ENCODE peak calls at places on chromosomes 16 and 17, in ten cellular contexts. One of them, this sample, is unnamed. For H3K4me1, the result is how much of the 10 kb centered on the place peaks cover.

GRCh38 chr16:848510-849253 is 48.1 kb upstream of the GNG13 start:
- DNase-seq in transverse colon: no peak
- DNase-seq in adrenal gland: no peak
- DNase-seq in IMR-90: no peak
- DNase-seq in tibial artery: no peak
- DNase-seq in esophagus muscularis mucosa: no peak
- DNase-seq in body of pancreas: no peak
- DNase-seq in stomach: no peak
- DNase-seq in uterus: no peak
- DNase-seq in hepatocyte: no peak
- DNase-seq in this sample: no peak

GRCh38 chr17:41629316-41629715 is 4.9 kb upstream of the KRT17 start:
- DNase-seq in transverse colon: no peak
- DNase-seq in adrenal gland: no peak
- DNase-seq in IMR-90: no peak
- DNase-seq in tibial artery: no peak
- DNase-seq in esophagus muscularis mucosa: no peak
- DNase-seq in body of pancreas: no peak
- DNase-seq in stomach: no peak
- DNase-seq in uterus: no peak
- DNase-seq in hepatocyte: no peak
- DNase-seq in this sample: no peak

GRCh38 chr16:77585379-77585778 is 136.9 kb upstream of the NUDT7 start:
- DNase-seq in transverse colon: no peak
- DNase-seq in adrenal gland: no peak
- DNase-seq in IMR-90: peak
- DNase-seq in tibial artery: no peak
- DNase-seq in esophagus muscularis mucosa: no peak
- DNase-seq in body of pancreas: no peak
- DNase-seq in stomach: no peak
- DNase-seq in uterus: peak
- DNase-seq in hepatocyte: no peak
- DNase-seq in this sample: no peak

GRCh38 chr17:16512011-16512410 is 20.0 kb upstream of the LRRC75A start:
- DNase-seq in transverse colon: no peak
- DNase-seq in adrenal gland: no peak
- DNase-seq in IMR-90: no peak
- DNase-seq in tibial artery: no peak
- DNase-seq in esophagus muscularis mucosa: no peak
- DNase-seq in body of pancreas: no peak
- DNase-seq in stomach: no peak
- DNase-seq in uterus: no peak
- DNase-seq in hepatocyte: no peak
- DNase-seq in this sample: no peak

GRCh38 chr16:4944333-4945281 is 7.7 kb upstream of the PPL start:
- DNase-seq in transverse colon: peak
- DNase-seq in adrenal gland: peak
- DNase-seq in IMR-90: peak
- DNase-seq in tibial artery: peak
- DNase-seq in esophagus muscularis mucosa: peak
- DNase-seq in body of pancreas: peak
- DNase-seq in stomach: peak
- DNase-seq in uterus: peak
- DNase-seq in hepatocyte: peak
- DNase-seq in this sample: no peak

GRCh38 chr16:89732918-89733242 is 11.5 kb downstream of the ZNF276 start:
- DNase-seq in transverse colon: no peak
- DNase-seq in adrenal gland: no peak
- DNase-seq in IMR-90: no peak
- DNase-seq in tibial artery: no peak
- DNase-seq in esophagus muscularis mucosa: no peak
- DNase-seq in body of pancreas: no peak
- DNase-seq in stomach: no peak
- DNase-seq in uterus: no peak
- DNase-seq in hepatocyte: no peak
- DNase-seq in this sample: no peak

GRCh38 chr17:79579074-79579800 is 31.6 kb downstream of the RBFOX3 start:
- DNase-seq in transverse colon: no peak
- DNase-seq in adrenal gland: no peak
- DNase-seq in IMR-90: no peak
- DNase-seq in tibial artery: no peak
- DNase-seq in esophagus muscularis mucosa: no peak
- DNase-seq in body of pancreas: no peak
- DNase-seq in stomach: no peak
- DNase-seq in uterus: no peak
- DNase-seq in hepatocyte: no peak
- DNase-seq in this sample: no peak

GRCh38 chr16:85462405-85463227 is 150.5 kb upstream of the GSE1 start:
- DNase-seq in transverse colon: no peak
- DNase-seq in adrenal gland: no peak
- DNase-seq in IMR-90: no peak
- DNase-seq in tibial artery: no peak
- DNase-seq in esophagus muscularis mucosa: no peak
- DNase-seq in body of pancreas: peak
- DNase-seq in stomach: peak
- DNase-seq in uterus: peak
- DNase-seq in hepatocyte: peak
- DNase-seq in this sample: no peak

GRCh38 chr17:63544467-63545301 is 5.6 kb upstream of the DCAF7 start:
- DNase-seq in transverse colon: no peak
- DNase-seq in adrenal gland: peak
- DNase-seq in IMR-90: no peak
- DNase-seq in tibial artery: no peak
- DNase-seq in esophagus muscularis mucosa: no peak
- DNase-seq in body of pancreas: no peak
- DNase-seq in stomach: no peak
- DNase-seq in uterus: no peak
- DNase-seq in hepatocyte: peak
- DNase-seq in this sample: no peak

GRCh38 chr16:28607116-28607623 is 2.7 kb downstream of the SULT1A1 start:
- DNase-seq in transverse colon: peak
- DNase-seq in adrenal gland: peak
- DNase-seq in IMR-90: no peak
- DNase-seq in tibial artery: no peak
- DNase-seq in esophagus muscularis mucosa: no peak
- DNase-seq in body of pancreas: no peak
- DNase-seq in stomach: no peak
- DNase-seq in uterus: no peak
- DNase-seq in hepatocyte: no peak
- DNase-seq in this sample: no peak

GRCh38 chr16:58128181-58128631 is 975 bp downstream of the CFAP20 start:
- DNase-seq in transverse colon: no peak
- DNase-seq in adrenal gland: no peak
- DNase-seq in IMR-90: no peak
- DNase-seq in tibial artery: no peak
- DNase-seq in esophagus muscularis mucosa: no peak
- DNase-seq in body of pancreas: no peak
- DNase-seq in stomach: no peak
- DNase-seq in uterus: no peak
- DNase-seq in hepatocyte: no peak
- DNase-seq in this sample: no peak

GRCh38 chr16:85420501-85421337 is 192.4 kb upstream of the GSE1 start:
- DNase-seq in transverse colon: peak
- DNase-seq in adrenal gland: peak
- DNase-seq in IMR-90: peak
- DNase-seq in tibial artery: peak
- DNase-seq in esophagus muscularis mucosa: no peak
- DNase-seq in body of pancreas: peak
- DNase-seq in stomach: peak
- DNase-seq in uterus: peak
- DNase-seq in hepatocyte: peak
- DNase-seq in this sample: peak

GRCh38 chr16:89511352-89511751 is 3.1 kb downstream of the SPG7 start:
- DNase-seq in transverse colon: no peak
- DNase-seq in adrenal gland: no peak
- DNase-seq in IMR-90: no peak
- DNase-seq in tibial artery: no peak
- DNase-seq in esophagus muscularis mucosa: no peak
- DNase-seq in body of pancreas: no peak
- DNase-seq in stomach: no peak
- DNase-seq in uterus: no peak
- DNase-seq in hepatocyte: no peak
- DNase-seq in this sample: no peak

GRCh38 chr16:19094542-19095365 is 19.0 kb upstream of the ITPRIPL2 start:
- DNase-seq in transverse colon: peak
- DNase-seq in adrenal gland: no peak
- DNase-seq in IMR-90: no peak
- DNase-seq in tibial artery: no peak
- DNase-seq in esophagus muscularis mucosa: no peak
- DNase-seq in body of pancreas: peak
- DNase-seq in stomach: peak
- DNase-seq in uterus: no peak
- DNase-seq in hepatocyte: no peak
- DNase-seq in this sample: no peak

GRCh38 chr17:67442787-67443624 is 65.9 kb downstream of the PITPNC1 start:
- DNase-seq in transverse colon: no peak
- DNase-seq in adrenal gland: no peak
- DNase-seq in IMR-90: no peak
- DNase-seq in tibial artery: no peak
- DNase-seq in esophagus muscularis mucosa: no peak
- DNase-seq in body of pancreas: no peak
- DNase-seq in stomach: no peak
- DNase-seq in uterus: peak
- DNase-seq in hepatocyte: no peak
- DNase-seq in this sample: no peak

GRCh38 chr17:1617620-1618174 is 10.9 kb downstream of the SLC43A2 start:
- DNase-seq in transverse colon: peak
- DNase-seq in adrenal gland: peak
- DNase-seq in IMR-90: peak
- DNase-seq in tibial artery: peak
- DNase-seq in esophagus muscularis mucosa: no peak
- DNase-seq in body of pancreas: no peak
- DNase-seq in stomach: peak
- DNase-seq in uterus: peak
- DNase-seq in hepatocyte: peak
- DNase-seq in this sample: no peak
- H3K27ac ChIP-seq in transverse colon: peak
- H3K27ac ChIP-seq in adrenal gland: peak
- H3K27ac ChIP-seq in IMR-90: peak
- H3K27ac ChIP-seq in tibial artery: no peak
- H3K27ac ChIP-seq in esophagus muscularis mucosa: peak
- H3K27ac ChIP-seq in body of pancreas: no peak
- H3K27ac ChIP-seq in stomach: peak
- H3K27ac ChIP-seq in uterus: peak
- H3K27ac ChIP-seq in hepatocyte: peak
- H3K27ac ChIP-seq in this sample: no peak

GRCh38 chr16:11082108-11082859 is 137.9 kb downstream of the CLEC16A start:
- DNase-seq in transverse colon: no peak
- DNase-seq in adrenal gland: no peak
- DNase-seq in IMR-90: no peak
- DNase-seq in tibial artery: no peak
- DNase-seq in esophagus muscularis mucosa: no peak
- DNase-seq in body of pancreas: no peak
- DNase-seq in stomach: no peak
- DNase-seq in uterus: no peak
- DNase-seq in hepatocyte: no peak
- DNase-seq in this sample: no peak

GRCh38 chr16:11080327-11080967 is 136.1 kb downstream of the CLEC16A start:
- DNase-seq in transverse colon: no peak
- DNase-seq in adrenal gland: no peak
- DNase-seq in IMR-90: no peak
- DNase-seq in tibial artery: no peak
- DNase-seq in esophagus muscularis mucosa: no peak
- DNase-seq in body of pancreas: no peak
- DNase-seq in stomach: no peak
- DNase-seq in uterus: no peak
- DNase-seq in hepatocyte: no peak
- DNase-seq in this sample: no peak

GRCh38 chr16:11079657-11080187 is 135.4 kb downstream of the CLEC16A start:
- DNase-seq in transverse colon: no peak
- DNase-seq in adrenal gland: no peak
- DNase-seq in IMR-90: peak
- DNase-seq in tibial artery: no peak
- DNase-seq in esophagus muscularis mucosa: no peak
- DNase-seq in body of pancreas: no peak
- DNase-seq in stomach: no peak
- DNase-seq in uterus: no peak
- DNase-seq in hepatocyte: peak
- DNase-seq in this sample: no peak

GRCh38 chr16:11082860-11083388 is 138.6 kb downstream of the CLEC16A start:
- DNase-seq in transverse colon: no peak
- DNase-seq in adrenal gland: no peak
- DNase-seq in IMR-90: no peak
- DNase-seq in tibial artery: no peak
- DNase-seq in esophagus muscularis mucosa: no peak
- DNase-seq in body of pancreas: no peak
- DNase-seq in stomach: no peak
- DNase-seq in uterus: no peak
- DNase-seq in hepatocyte: no peak
- DNase-seq in this sample: no peak

GRCh38 chr16:11080999-11081630 is 136.8 kb downstream of the CLEC16A start:
- DNase-seq in transverse colon: no peak
- DNase-seq in adrenal gland: no peak
- DNase-seq in IMR-90: no peak
- DNase-seq in tibial artery: no peak
- DNase-seq in esophagus muscularis mucosa: no peak
- DNase-seq in body of pancreas: no peak
- DNase-seq in stomach: no peak
- DNase-seq in uterus: no peak
- DNase-seq in hepatocyte: no peak
- DNase-seq in this sample: no peak
- H3K4me1 ChIP-seq in transverse colon: under half
- H3K4me1 ChIP-seq in adrenal gland: under half
- H3K4me1 ChIP-seq in IMR-90: half or more
- H3K4me1 ChIP-seq in tibial artery: under half
- H3K4me1 ChIP-seq in esophagus muscularis mucosa: under half
- H3K4me1 ChIP-seq in body of pancreas: under half
- H3K4me1 ChIP-seq in stomach: half or more
- H3K4me1 ChIP-seq in uterus: under half
- H3K4me1 ChIP-seq in hepatocyte: half or more
- H3K4me1 ChIP-seq in this sample: under half

DNA sequence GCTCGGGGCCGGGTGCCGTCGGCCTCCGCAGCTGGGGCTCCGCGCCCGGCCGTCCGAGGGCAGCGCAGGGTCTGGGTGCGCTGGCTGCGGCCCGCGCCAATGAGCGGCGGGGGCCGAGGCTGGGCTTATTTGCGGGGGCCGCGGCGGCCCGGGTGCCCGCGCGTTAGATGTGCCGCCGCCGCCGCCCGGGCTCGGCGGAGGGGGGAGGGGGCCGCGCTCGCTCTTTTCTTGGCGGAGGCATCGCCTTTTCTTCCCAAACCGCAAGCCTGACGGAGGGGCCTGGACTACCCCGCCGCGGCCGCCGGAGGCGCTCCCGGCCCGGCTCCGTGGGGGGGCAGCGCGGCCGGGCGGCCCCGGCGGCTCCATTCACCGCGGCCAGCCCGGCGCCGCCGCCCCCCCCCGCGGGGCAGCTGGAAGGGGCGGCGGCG is at the start of gene NOTUM:
- DNase-seq in transverse colon: no peak
- DNase-seq in adrenal gland: no peak
- DNase-seq in IMR-90: peak
- DNase-seq in tibial artery: no peak
- DNase-seq in esophagus muscularis mucosa: no peak
- DNase-seq in body of pancreas: peak
- DNase-seq in stomach: no peak
- DNase-seq in uterus: no peak
- DNase-seq in hepatocyte: peak
- DNase-seq in this sample: no peak
- TF ChIP-seq CTCF in transverse colon: no peak
- TF ChIP-seq CTCF in adrenal gland: no peak
- TF ChIP-seq CTCF in IMR-90: peak
- TF ChIP-seq CTCF in tibial artery: peak
- TF ChIP-seq CTCF in esophagus muscularis mucosa: no peak
- TF ChIP-seq CTCF in body of pancreas: no peak
- TF ChIP-seq CTCF in stomach: no peak
- TF ChIP-seq CTCF in uterus: peak
- TF ChIP-seq CTCF in hepatocyte: no peak
- TF ChIP-seq CTCF in this sample: no peak

GRCh38 chr16:55944377-55944802 is 69.2 kb upstream of the CES5A start:
- DNase-seq in transverse colon: peak
- DNase-seq in adrenal gland: peak
- DNase-seq in IMR-90: peak
- DNase-seq in tibial artery: peak
- DNase-seq in esophagus muscularis mucosa: peak
- DNase-seq in body of pancreas: peak
- DNase-seq in stomach: peak
- DNase-seq in uterus: peak
- DNase-seq in hepatocyte: peak
- DNase-seq in this sample: peak
- H3K27ac ChIP-seq in transverse colon: no peak
- H3K27ac ChIP-seq in adrenal gland: no peak
- H3K27ac ChIP-seq in IMR-90: no peak
- H3K27ac ChIP-seq in tibial artery: no peak
- H3K27ac ChIP-seq in esophagus muscularis mucosa: no peak
- H3K27ac ChIP-seq in body of pancreas: no peak
- H3K27ac ChIP-seq in stomach: no peak
- H3K27ac ChIP-seq in uterus: no peak
- H3K27ac ChIP-seq in hepatocyte: no peak
- H3K27ac ChIP-seq in this sample: no peak